ENCODE peak calls at places on chromosome 18, in seven cellular contexts. K, M, N, X, E, C and Z are unnamed samples.

GRCh38 chr18:76490701-76491171 is 4.3 kb downstream of the ZNF516 start:
- DNase-seq in K (peak), M (peak), N (peak), X (no peak), E (no peak), C (peak), Z (no peak)

GRCh38 chr18:48139427-48140347 is 209.2 kb upstream of the SMAD2 start:
- DNase-seq in K (no peak), M (no peak), N (no peak), X (no peak), E (no peak), C (no peak), Z (peak)

GRCh38 chr18:8499810-8500663 is 109.2 kb upstream of the RAB12 start:
- DNase-seq in K (no peak), M (no peak), N (no peak), X (no peak), E (no peak), C (no peak), Z (no peak)

GRCh38 chr18:49021433-49022129 is 70.8 kb upstream of the SMAD7 start:
- DNase-seq in K (peak), M (peak), N (peak), X (peak), E (peak), C (no peak), Z (peak)

GRCh38 chr18:5294113-5294617 is 1.4 kb downstream of the ZBTB14 start:
- DNase-seq in K (no peak), M (no peak), N (peak), X (no peak), E (no peak), C (peak), Z (peak)

GRCh38 chr18:50069422-50069821 is 125.5 kb downstream of the MYO5B start:
- DNase-seq in K (no peak), M (no peak), N (no peak), X (no peak), E (no peak), C (no peak), Z (no peak)

GRCh38 chr18:47343291-47343690 is 91.8 kb upstream of the SKOR2 start:
- DNase-seq in K (no peak), M (no peak), N (no peak), X (no peak), E (no peak), C (no peak), Z (no peak)

GRCh38 chr18:37958499-37958898 is 392.9 kb upstream of the CELF4 start:
- DNase-seq in K (no peak), M (no peak), N (no peak), X (no peak), E (no peak), C (no peak), Z (no peak)

GRCh38 chr18:36697905-36698304 is 130.9 kb downstream of the TPGS2 start:
- DNase-seq in K (no peak), M (no peak), N (no peak), X (peak), E (no peak), C (no peak), Z (peak)

GRCh38 chr18:68429809-68430208 is 285.1 kb downstream of the TMX3 start:
- DNase-seq in K (no peak), M (no peak), N (no peak), X (peak), E (no peak), C (no peak), Z (peak)

GRCh38 chr18:62458868-62459716 is 63.7 kb upstream of the ZCCHC2 start:
- DNase-seq in K (no peak), M (no peak), N (no peak), X (no peak), E (no peak), C (no peak), Z (no peak)

GRCh38 chr18:22170421-22171262 is 1.3 kb downstream of the GATA6 start:
- DNase-seq in K (peak), M (no peak), N (no peak), X (peak), E (no peak), C (peak), Z (peak)

GRCh38 chr18:24930974-24931373 is 421.0 kb downstream of the ZNF521 start:
- DNase-seq in K (no peak), M (no peak), N (no peak), X (no peak), E (no peak), C (no peak), Z (no peak)

GRCh38 chr18:23703057-23703986 is 14.1 kb downstream of the LAMA3 start:
- DNase-seq in K (no peak), M (no peak), N (peak), X (peak), E (peak), C (peak), Z (peak)

GRCh38 chr18:55092166-55092565 is 132.9 kb upstream of the CCDC68 start:
- DNase-seq in K (no peak), M (no peak), N (no peak), X (no peak), E (no peak), C (no peak), Z (no peak)

GRCh38 chr18:51998711-51999110 is 341.3 kb upstream of the DCC start:
- DNase-seq in K (no peak), M (no peak), N (no peak), X (no peak), E (no peak), C (no peak), Z (no peak)

GRCh38 chr18:35378206-35378795 is 1.2 kb upstream of the ZNF396 start:
- DNase-seq in K (no peak), M (no peak), N (no peak), X (peak), E (no peak), C (no peak), Z (peak)

GRCh38 chr18:10453261-10453884 is 1.1 kb upstream of the APCDD1 start:
- DNase-seq in K (no peak), M (no peak), N (no peak), X (no peak), E (no peak), C (peak), Z (peak)

GRCh38 chr18:63022429-63023022 is 297.0 kb downstream of the BCL2 start:
- DNase-seq in K (no peak), M (no peak), N (no peak), X (no peak), E (no peak), C (no peak), Z (no peak)

GRCh38 chr18:31792580-31792911 is 31.9 kb upstream of the SLC25A52 start:
- DNase-seq in K (no peak), M (no peak), N (no peak), X (no peak), E (no peak), C (no peak), Z (no peak)

GRCh38 chr18:32258558-32259204 is 68.8 kb downstream of the MEP1B start:
- DNase-seq in K (no peak), M (no peak), N (no peak), X (no peak), E (no peak), C (no peak), Z (no peak)

GRCh38 chr18:61765097-61765496 is 127.7 kb downstream of the RNF152 start:
- DNase-seq in K (no peak), M (no peak), N (no peak), X (peak), E (no peak), C (peak), Z (peak)

GRCh38 chr18:9413586-9413985 is 61.7 kb upstream of the RALBP1 start:
- DNase-seq in K (no peak), M (no peak), N (no peak), X (peak), E (no peak), C (no peak), Z (peak)

GRCh38 chr18:77123313-77124231 is 9.0 kb downstream of the MBP start:
- DNase-seq in K (no peak), M (no peak), N (no peak), X (no peak), E (no peak), C (no peak), Z (no peak)

GRCh38 chr18:10379511-10379910 is 74.9 kb upstream of the APCDD1 start:
- DNase-seq in K (no peak), M (no peak), N (no peak), X (no peak), E (no peak), C (no peak), Z (no peak)

GRCh38 chr18:59303006-59303405 is 15.4 kb downstream of the CPLX4 start:
- DNase-seq in K (no peak), M (no peak), N (no peak), X (no peak), E (no peak), C (no peak), Z (no peak)

GRCh38 chr18:57533399-57533884 is 53.1 kb downstream of the FECH start:
- DNase-seq in K (no peak), M (no peak), N (no peak), X (no peak), E (no peak), C (no peak), Z (peak)

GRCh38 chr18:49647496-49648168 is 85.8 kb downstream of the LIPG start:
- DNase-seq in K (no peak), M (no peak), N (no peak), X (peak), E (no peak), C (no peak), Z (peak)

GRCh38 chr18:65704051-65704450 is 46.8 kb upstream of the CDH7 start:
- DNase-seq in K (no peak), M (no peak), N (no peak), X (no peak), E (no peak), C (no peak), Z (no peak)

GRCh38 chr18:23135679-23136325 is 517 bp downstream of the CABLES1 start:
- DNase-seq in K (peak), M (peak), N (peak), X (no peak), E (peak), C (no peak), Z (peak)

GRCh38 chr18:31573047-31573446 is 18.6 kb upstream of the TTR start:
- DNase-seq in K (no peak), M (no peak), N (no peak), X (no peak), E (no peak), C (no peak), Z (no peak)

GRCh38 chr18:3350566-3351527 is 88.9 kb downstream of the MYL12B start:
- DNase-seq in K (no peak), M (no peak), N (no peak), X (peak), E (no peak), C (no peak), Z (peak)

GRCh38 chr18:37409870-37410269 is 155.7 kb downstream of the CELF4 start:
- DNase-seq in K (no peak), M (no peak), N (no peak), X (no peak), E (no peak), C (no peak), Z (no peak)

GRCh38 chr18:21362921-21363320 is 120.9 kb downstream of the GREB1L start:
- DNase-seq in K (no peak), M (peak), N (no peak), X (no peak), E (no peak), C (no peak), Z (no peak)

GRCh38 chr18:75208055-75208835 is 694 bp downstream of the PTGR3 start:
- DNase-seq in K (peak), M (peak), N (peak), X (peak), E (peak), C (peak), Z (peak)
- TF ChIP-seq CTCF in K (no peak), M (no peak), N (no peak), X (peak), E (no peak), C (peak), Z (no peak)

GRCh38 chr18:42730272-42730671 is 385.2 kb downstream of the RIT2 start:
- DNase-seq in K (no peak), M (no peak), N (no peak), X (no peak), E (no peak), C (no peak), Z (peak)
- TF ChIP-seq CTCF in K (peak), M (no peak), N (no peak), X (peak), E (no peak), C (no peak), Z (peak)

GRCh38 chr18:26655614-26656400 is 107.5 kb upstream of the KCTD1 start:
- DNase-seq in K (peak), M (peak), N (no peak), X (peak), E (no peak), C (peak), Z (peak)
- TF ChIP-seq CTCF in K (no peak), M (no peak), N (no peak), X (peak), E (no peak), C (peak), Z (peak)

GRCh38 chr18:1102848-1103247 is 198.2 kb downstream of the ADCYAP1 start:
- DNase-seq in K (no peak), M (no peak), N (no peak), X (no peak), E (no peak), C (no peak), Z (no peak)
- TF ChIP-seq CTCF in K (no peak), M (no peak), N (no peak), X (no peak), E (no peak), C (no peak), Z (no peak)

DNA sequence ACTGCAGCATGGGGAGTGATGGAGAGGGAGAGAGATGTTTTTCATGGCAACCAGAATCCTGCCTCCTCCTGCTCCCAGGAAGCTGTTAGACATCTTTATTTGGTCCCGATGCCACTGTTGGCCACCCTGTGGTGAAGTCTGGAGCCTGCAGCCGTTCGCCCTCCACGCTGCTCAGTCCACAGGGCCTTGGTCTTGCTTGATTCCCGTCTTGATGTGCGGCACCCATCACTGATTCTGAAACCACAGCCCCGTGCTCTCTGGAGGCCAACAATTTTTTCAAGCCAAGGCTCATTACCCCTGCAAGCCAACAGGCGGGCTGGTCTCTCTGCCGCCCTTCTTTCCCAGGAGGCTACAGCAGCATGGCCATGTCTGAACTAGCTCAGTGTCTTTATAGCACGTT is 24.5 kb downstream of the SIGLEC15 start:
- DNase-seq in K (no peak), M (no peak), N (no peak), X (no peak), E (no peak), C (no peak), Z (peak)
- TF ChIP-seq CTCF in K (peak), M (peak), N (peak), X (peak), E (peak), C (no peak), Z (peak)